ENCODE peak calls at places on chromosomes 12 and 14, in five cellular contexts. One of them, this sample, is unnamed.

GRCh38 chr12:53729659-53730058 is 2.4 kb upstream of the CALCOCO1 start:
- DNase-seq in SK-N-SH: no peak
- DNase-seq in left ventricle myocardium inferior: no peak
- DNase-seq in kidney: no peak
- DNase-seq in uterus: no peak
- DNase-seq in this sample: no peak

GRCh38 chr12:54956818-54957641 is 27.5 kb downstream of the TESPA1 start:
- DNase-seq in SK-N-SH: no peak
- DNase-seq in left ventricle myocardium inferior: no peak
- DNase-seq in kidney: no peak
- DNase-seq in uterus: no peak
- DNase-seq in this sample: no peak

GRCh38 chr14:31127690-31128089 is 79.9 kb downstream of the HECTD1 start:
- DNase-seq in SK-N-SH: no peak
- DNase-seq in left ventricle myocardium inferior: no peak
- DNase-seq in kidney: no peak
- DNase-seq in uterus: no peak
- DNase-seq in this sample: no peak

GRCh38 chr12:19850341-19851065 is 411.2 kb downstream of the AEBP2 start:
- DNase-seq in SK-N-SH: no peak
- DNase-seq in left ventricle myocardium inferior: no peak
- DNase-seq in kidney: no peak
- DNase-seq in uterus: peak; percentile 40
- DNase-seq in this sample: no peak

GRCh38 chr14:77259025-77259715 is 11.8 kb downstream of the NGB start:
- DNase-seq in SK-N-SH: no peak
- DNase-seq in left ventricle myocardium inferior: no peak
- DNase-seq in kidney: peak; percentile 47
- DNase-seq in uterus: no peak
- DNase-seq in this sample: no peak

GRCh38 chr14:68140111-68140741 is 320.6 kb downstream of the RAD51B start:
- DNase-seq in SK-N-SH: no peak
- DNase-seq in left ventricle myocardium inferior: no peak
- DNase-seq in kidney: no peak
- DNase-seq in uterus: peak; percentile 64
- DNase-seq in this sample: no peak

GRCh38 chr12:22715254-22715653 is 90.3 kb downstream of the ETNK1 start:
- DNase-seq in SK-N-SH: no peak
- DNase-seq in left ventricle myocardium inferior: no peak
- DNase-seq in kidney: no peak
- DNase-seq in uterus: no peak
- DNase-seq in this sample: no peak

GRCh38 chr12:116562090-116562489 is 2.9 kb downstream of the MAP1LC3B2 start:
- DNase-seq in SK-N-SH: no peak
- DNase-seq in left ventricle myocardium inferior: no peak
- DNase-seq in kidney: no peak
- DNase-seq in uterus: no peak
- DNase-seq in this sample: no peak

GRCh38 chr12:23731493-23731892 is 218.0 kb downstream of the SOX5 start:
- DNase-seq in SK-N-SH: no peak
- DNase-seq in left ventricle myocardium inferior: no peak
- DNase-seq in kidney: no peak
- DNase-seq in uterus: no peak
- DNase-seq in this sample: no peak

GRCh38 chr12:104494816-104495158 is 38.0 kb downstream of the CHST11 start:
- DNase-seq in SK-N-SH: no peak
- DNase-seq in left ventricle myocardium inferior: no peak
- DNase-seq in kidney: no peak
- DNase-seq in uterus: no peak
- DNase-seq in this sample: no peak

GRCh38 chr12:52690351-52691075 is 10.3 kb upstream of the KRT1 start:
- DNase-seq in SK-N-SH: no peak
- DNase-seq in left ventricle myocardium inferior: no peak
- DNase-seq in kidney: no peak
- DNase-seq in uterus: no peak
- DNase-seq in this sample: no peak

GRCh38 chr12:105679982-105680381 is 349.5 kb downstream of the C12orf75 start:
- DNase-seq in SK-N-SH: no peak
- DNase-seq in left ventricle myocardium inferior: no peak
- DNase-seq in kidney: no peak
- DNase-seq in uterus: no peak
- DNase-seq in this sample: no peak

GRCh38 chr12:86138770-86139169 is 117.4 kb downstream of the MGAT4C start:
- DNase-seq in SK-N-SH: no peak
- DNase-seq in left ventricle myocardium inferior: no peak
- DNase-seq in kidney: no peak
- DNase-seq in uterus: no peak
- DNase-seq in this sample: no peak

GRCh38 chr12:43131304-43131703 is 420.7 kb downstream of the ADAMTS20 start:
- DNase-seq in SK-N-SH: no peak
- DNase-seq in left ventricle myocardium inferior: no peak
- DNase-seq in kidney: no peak
- DNase-seq in uterus: no peak
- DNase-seq in this sample: no peak

GRCh38 chr12:39122562-39123204 is 217.3 kb upstream of the CPNE8 start:
- DNase-seq in SK-N-SH: no peak
- DNase-seq in left ventricle myocardium inferior: no peak
- DNase-seq in kidney: no peak
- DNase-seq in uterus: no peak
- DNase-seq in this sample: no peak

GRCh38 chr14:53411110-53411509 is 258.0 kb upstream of the DDHD1 start:
- DNase-seq in SK-N-SH: no peak
- DNase-seq in left ventricle myocardium inferior: no peak
- DNase-seq in kidney: no peak
- DNase-seq in uterus: no peak
- DNase-seq in this sample: no peak

GRCh38 chr14:100317897-100318808 is 5.0 kb upstream of the SLC25A47 start:
- DNase-seq in SK-N-SH: peak; percentile 61
- DNase-seq in left ventricle myocardium inferior: peak; percentile 81
- DNase-seq in kidney: peak; percentile 87
- DNase-seq in uterus: peak; percentile 76
- DNase-seq in this sample: peak; percentile 90

GRCh38 chr12:121494093-121494787 is 86.6 kb downstream of the KDM2B start:
- DNase-seq in SK-N-SH: peak; percentile 73
- DNase-seq in left ventricle myocardium inferior: peak; percentile 37
- DNase-seq in kidney: no peak
- DNase-seq in uterus: peak; percentile 33
- DNase-seq in this sample: peak; percentile 74

GRCh38 chr12:63129927-63130326 is 21.1 kb downstream of the AVPR1A start:
- DNase-seq in SK-N-SH: no peak
- DNase-seq in left ventricle myocardium inferior: no peak
- DNase-seq in kidney: no peak
- DNase-seq in uterus: no peak
- DNase-seq in this sample: no peak

GRCh38 chr12:74732801-74733200 is 195.2 kb downstream of the ATXN7L3B start:
- DNase-seq in SK-N-SH: no peak
- DNase-seq in left ventricle myocardium inferior: no peak
- DNase-seq in kidney: no peak
- DNase-seq in uterus: no peak
- DNase-seq in this sample: no peak

DNA sequence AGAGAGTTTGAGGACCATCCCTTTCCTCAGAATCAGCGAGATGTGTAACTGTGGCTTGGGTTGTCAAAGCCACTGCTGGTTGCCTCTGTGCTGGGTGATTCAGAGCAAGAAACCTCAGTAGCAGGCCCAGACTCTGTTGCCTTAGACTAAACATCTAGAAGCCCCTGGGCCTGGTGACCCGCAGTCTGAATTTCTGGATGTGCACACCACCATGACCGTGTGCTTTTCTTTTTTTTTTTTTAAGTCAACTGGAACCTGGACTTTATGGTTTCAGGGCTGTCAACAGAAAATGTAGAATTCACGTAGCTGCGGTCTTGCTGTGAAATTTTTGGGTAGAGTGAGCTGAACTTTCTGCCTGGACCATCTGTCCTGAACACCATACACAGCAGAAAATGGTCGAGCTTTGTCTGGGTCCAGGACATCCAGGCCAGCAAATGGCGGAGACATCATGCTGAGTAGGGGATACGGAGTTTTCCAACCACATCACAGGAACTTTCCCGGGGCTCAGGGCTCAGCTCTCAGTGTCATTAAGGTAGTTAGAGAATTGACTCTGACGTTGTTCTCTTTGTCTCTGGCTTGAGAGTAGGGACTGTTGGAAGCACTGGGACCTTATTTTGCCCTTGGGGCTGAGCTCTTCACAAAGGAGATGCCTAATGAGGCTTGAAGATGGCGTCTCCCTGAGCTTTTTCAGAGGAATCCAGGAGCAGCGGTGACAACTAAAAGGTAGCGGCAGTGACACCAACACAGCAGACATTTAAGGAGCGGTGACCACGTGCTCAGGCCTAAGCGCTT is 23.0 kb upstream of the BATF start:
- DNase-seq in SK-N-SH: no peak
- DNase-seq in left ventricle myocardium inferior: no peak
- DNase-seq in kidney: no peak
- DNase-seq in uterus: no peak
- DNase-seq in this sample: no peak
- H3K27ac ChIP-seq in SK-N-SH: no peak overlapping the region
- H3K27ac ChIP-seq in left ventricle myocardium inferior: no peak overlapping the region
- H3K27ac ChIP-seq in kidney: no peak overlapping the region
- H3K27ac ChIP-seq in uterus: no peak overlapping the region
- H3K27ac ChIP-seq in this sample: no peak overlapping the region

DNA sequence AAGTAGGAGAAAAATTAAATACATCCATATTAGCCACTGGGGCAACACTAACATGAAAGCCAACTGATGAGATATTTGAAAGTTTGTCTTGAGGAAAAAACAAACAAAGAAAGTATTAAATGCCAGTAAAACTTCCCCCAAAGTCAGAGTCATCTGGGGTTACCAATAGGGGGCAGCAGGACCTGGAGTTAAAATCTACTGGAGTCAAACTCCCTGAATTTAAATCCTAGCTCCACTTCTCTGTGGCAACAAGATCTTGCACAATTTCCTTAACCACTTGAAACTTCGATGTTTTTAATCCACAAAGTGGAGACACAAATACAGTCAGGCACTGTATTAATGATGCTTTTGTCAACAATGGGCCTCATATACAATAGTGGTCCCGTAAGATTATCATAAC is 14.4 kb downstream of the PLEKHG7 start:
- DNase-seq in SK-N-SH: peak; percentile 4
- DNase-seq in left ventricle myocardium inferior: no peak
- DNase-seq in kidney: no peak
- DNase-seq in uterus: no peak
- DNase-seq in this sample: no peak
- TF ChIP-seq CTCF in SK-N-SH: peak; percentile 53
- TF ChIP-seq CTCF in left ventricle myocardium inferior: peak; percentile 46
- TF ChIP-seq CTCF in kidney: no peak
- TF ChIP-seq CTCF in uterus: no peak
- TF ChIP-seq CTCF in this sample: peak; percentile 53

GRCh38 chr12:7144414-7145120 is 14.4 kb downstream of the CLSTN3 start:
- DNase-seq in SK-N-SH: peak; percentile 70
- DNase-seq in left ventricle myocardium inferior: no peak
- DNase-seq in kidney: no peak
- DNase-seq in uterus: peak; percentile 13
- DNase-seq in this sample: peak; percentile 34
- H3K4me1 ChIP-seq in SK-N-SH: no peaks in the 10 kb centered on the region
- H3K4me1 ChIP-seq in left ventricle myocardium inferior: no peaks in the 10 kb centered on the region
- H3K4me1 ChIP-seq in kidney: no peaks in the 10 kb centered on the region
- H3K4me1 ChIP-seq in uterus: no peaks in the 10 kb centered on the region
- H3K4me1 ChIP-seq in this sample: no peaks in the 10 kb centered on the region

DNA sequence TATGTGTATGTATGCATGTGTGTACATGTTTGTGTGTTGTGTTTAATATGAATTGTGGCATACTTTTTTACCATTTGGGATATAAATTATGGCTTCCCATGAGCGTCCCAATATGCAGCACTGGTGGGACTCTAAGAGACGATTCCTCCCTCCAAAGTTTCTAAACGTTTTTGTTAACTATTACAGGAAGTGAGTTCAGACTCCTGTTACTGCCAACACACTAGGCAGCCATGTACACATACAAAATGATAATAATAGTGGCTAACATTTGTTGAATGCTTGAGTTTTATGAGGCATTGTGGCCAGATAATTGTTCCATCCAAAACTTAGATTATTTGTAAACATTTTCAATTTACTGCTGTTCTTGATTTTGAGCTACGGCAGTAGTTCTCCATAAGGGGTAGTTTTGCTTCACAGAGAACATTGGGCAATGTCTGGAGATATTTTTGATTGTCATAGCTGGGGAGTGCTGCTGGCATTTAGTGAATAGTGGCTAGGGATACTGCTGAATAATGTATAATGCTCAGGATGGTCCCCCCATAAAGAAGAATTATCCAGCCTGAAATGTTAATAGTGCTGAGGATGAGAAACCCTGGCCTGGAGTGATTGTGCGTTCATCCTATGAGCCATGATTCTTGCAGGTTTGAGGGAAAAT is 45.1 kb downstream of the ARID2 start:
- DNase-seq in SK-N-SH: no peak
- DNase-seq in left ventricle myocardium inferior: no peak
- DNase-seq in kidney: no peak
- DNase-seq in uterus: no peak
- DNase-seq in this sample: no peak
- H3K27ac ChIP-seq in SK-N-SH: no peak overlapping the region
- H3K27ac ChIP-seq in left ventricle myocardium inferior: peak overlapping the region; percentile 42
- H3K27ac ChIP-seq in kidney: no peak overlapping the region
- H3K27ac ChIP-seq in uterus: no peak overlapping the region
- H3K27ac ChIP-seq in this sample: no peak overlapping the region

GRCh38 chr12:21657336-21658077 is at the start of gene LDHB:
- DNase-seq in SK-N-SH: peak; percentile 92
- DNase-seq in left ventricle myocardium inferior: peak; percentile 97
- DNase-seq in kidney: peak; percentile 98
- DNase-seq in uterus: peak; percentile 94
- DNase-seq in this sample: peak; percentile 97
- TF ChIP-seq CTCF in SK-N-SH: no peak
- TF ChIP-seq CTCF in left ventricle myocardium inferior: no peak
- TF ChIP-seq CTCF in kidney: no peak
- TF ChIP-seq CTCF in uterus: no peak
- TF ChIP-seq CTCF in this sample: no peak

GRCh38 chr12:132489078-132489601 is 811 bp upstream of the FBRSL1 start:
- DNase-seq in SK-N-SH: no peak
- DNase-seq in left ventricle myocardium inferior: peak; percentile 41
- DNase-seq in kidney: no peak
- DNase-seq in uterus: no peak
- DNase-seq in this sample: peak; percentile 82

GRCh38 chr12:132488127-132489077 is 1.5 kb upstream of the FBRSL1 start:
- DNase-seq in SK-N-SH: no peak
- DNase-seq in left ventricle myocardium inferior: peak; percentile 61
- DNase-seq in kidney: peak; percentile 89
- DNase-seq in uterus: no peak
- DNase-seq in this sample: no peak

GRCh38 chr12:132490481-132491348 is 764 bp downstream of the FBRSL1 start:
- DNase-seq in SK-N-SH: peak; percentile 66
- DNase-seq in left ventricle myocardium inferior: no peak
- DNase-seq in kidney: no peak
- DNase-seq in uterus: no peak
- DNase-seq in this sample: no peak

GRCh38 chr12:132491349-132491663 is 1.4 kb downstream of the FBRSL1 start:
- DNase-seq in SK-N-SH: no peak
- DNase-seq in left ventricle myocardium inferior: no peak
- DNase-seq in kidney: no peak
- DNase-seq in uterus: no peak
- DNase-seq in this sample: no peak

GRCh38 chr12:132489602-132490239 is at the start of gene FBRSL1:
- DNase-seq in SK-N-SH: peak; percentile 100
- DNase-seq in left ventricle myocardium inferior: peak; percentile 89
- DNase-seq in kidney: peak; percentile 97
- DNase-seq in uterus: peak; percentile 89
- DNase-seq in this sample: peak; percentile 94
- H3K4me1 ChIP-seq in SK-N-SH: no peaks in the 10 kb centered on the region
- H3K4me1 ChIP-seq in left ventricle myocardium inferior: peaks cover 58% of the 10 kb centered on the region
- H3K4me1 ChIP-seq in kidney: peaks cover 35% of the 10 kb centered on the region
- H3K4me1 ChIP-seq in uterus: no peaks in the 10 kb centered on the region
- H3K4me1 ChIP-seq in this sample: peaks cover 47% of the 10 kb centered on the region

This sample was measured in upper lobe of right lung.